ENCODE peak calls at places on chromosome 11, in nine cellular contexts. K, V, G, M, Q, X, Z, J and S are unnamed samples.

GRCh38 chr11:131584694-131585592 is 214.5 kb downstream of the NTM start:
- DNase-seq in K (no peak), V (no peak), G (no peak), M (no peak), Q (no peak), X (no peak), Z (no peak), J (no peak), S (no peak)

GRCh38 chr11:77093987-77094840 is 8.4 kb upstream of the OMP start:
- DNase-seq in K (no peak), V (no peak), G (no peak), M (no peak), Q (no peak), X (peak), Z (no peak), J (no peak), S (no peak)

GRCh38 chr11:109971184-109971523 is 122.0 kb upstream of the ZC3H12C start:
- DNase-seq in K (no peak), V (no peak), G (peak), M (peak), Q (peak), X (peak), Z (no peak), J (peak), S (peak)

GRCh38 chr11:10263929-10264328 is 30.1 kb downstream of the SBF2 start:
- DNase-seq in K (no peak), V (no peak), G (no peak), M (peak), Q (peak), X (peak), Z (no peak), J (peak), S (peak)

GRCh38 chr11:62574363-62575057 is 819 bp upstream of the EEF1G start:
- DNase-seq in K (no peak), V (no peak), G (peak), M (no peak), Q (peak), X (peak), Z (no peak), J (no peak), S (peak)

GRCh38 chr11:45666648-45667642 is 1.5 kb upstream of the CHST1 start:
- DNase-seq in K (no peak), V (no peak), G (no peak), M (no peak), Q (no peak), X (no peak), Z (no peak), J (no peak), S (no peak)

GRCh38 chr11:119470316-119471266 is 47.6 kb upstream of the THY1 start:
- DNase-seq in K (no peak), V (no peak), G (no peak), M (peak), Q (peak), X (peak), Z (peak), J (peak), S (peak)

GRCh38 chr11:12889243-12889642 is 119.9 kb upstream of the RASSF10 start:
- DNase-seq in K (no peak), V (peak), G (no peak), M (peak), Q (peak), X (peak), Z (no peak), J (peak), S (peak)

GRCh38 chr11:68663482-68664010 is 20.8 kb upstream of the GAL start:
- DNase-seq in K (no peak), V (no peak), G (no peak), M (no peak), Q (no peak), X (no peak), Z (no peak), J (no peak), S (no peak)

GRCh38 chr11:124069429-124070401 is 28.6 kb upstream of the OR10G7 start:
- DNase-seq in K (no peak), V (no peak), G (no peak), M (peak), Q (peak), X (peak), Z (peak), J (peak), S (peak)

GRCh38 chr11:122101625-122102291 is 14.3 kb downstream of the BLID start:
- DNase-seq in K (no peak), V (peak), G (peak), M (peak), Q (peak), X (peak), Z (no peak), J (peak), S (peak)

GRCh38 chr11:72807789-72808188 is 6.4 kb upstream of the ATG16L2 start:
- DNase-seq in K (no peak), V (no peak), G (no peak), M (no peak), Q (no peak), X (no peak), Z (no peak), J (no peak), S (no peak)

GRCh38 chr11:71172680-71173079 is 79.7 kb downstream of the SHANK2 start:
- DNase-seq in K (no peak), V (no peak), G (no peak), M (no peak), Q (no peak), X (no peak), Z (no peak), J (no peak), S (no peak)

GRCh38 chr11:46603704-46604308 is 10.0 kb upstream of the AMBRA1 start:
- DNase-seq in K (no peak), V (no peak), G (no peak), M (no peak), Q (no peak), X (no peak), Z (no peak), J (no peak), S (no peak)

GRCh38 chr11:12224537-12224893 is 114.1 kb downstream of the MICAL2 start:
- DNase-seq in K (peak), V (peak), G (peak), M (peak), Q (peak), X (peak), Z (peak), J (peak), S (peak)

GRCh38 chr11:112617089-112617407 is 344.2 kb upstream of the NCAM1 start:
- DNase-seq in K (no peak), V (no peak), G (no peak), M (no peak), Q (no peak), X (no peak), Z (no peak), J (no peak), S (no peak)

GRCh38 chr11:35662061-35662648 is 420 bp upstream of the TRIM44 start:
- DNase-seq in K (no peak), V (no peak), G (no peak), M (peak), Q (no peak), X (no peak), Z (peak), J (peak), S (no peak)

GRCh38 chr11:71988050-71988449 is 10.7 kb upstream of the IL18BP start:
- DNase-seq in K (no peak), V (no peak), G (no peak), M (no peak), Q (peak), X (peak), Z (no peak), J (peak), S (peak)

GRCh38 chr11:71325418-71326327 is 73.3 kb upstream of the SHANK2 start:
- DNase-seq in K (no peak), V (no peak), G (no peak), M (no peak), Q (no peak), X (no peak), Z (no peak), J (no peak), S (no peak)

GRCh38 chr11:130300567-130300966 is 14.2 kb downstream of the ZBTB44 start:
- DNase-seq in K (no peak), V (no peak), G (no peak), M (no peak), Q (no peak), X (no peak), Z (no peak), J (no peak), S (no peak)

GRCh38 chr11:2426826-2427521 is 17.3 kb downstream of the TRPM5 start:
- DNase-seq in K (no peak), V (no peak), G (no peak), M (no peak), Q (no peak), X (no peak), Z (no peak), J (no peak), S (no peak)

GRCh38 chr11:57776577-57776976 is 15.0 kb downstream of the CTNND1 start:
- DNase-seq in K (no peak), V (no peak), G (no peak), M (peak), Q (no peak), X (no peak), Z (no peak), J (no peak), S (no peak)

GRCh38 chr11:57776101-57776511 is 14.5 kb downstream of the CTNND1 start:
- DNase-seq in K (no peak), V (no peak), G (peak), M (no peak), Q (peak), X (peak), Z (no peak), J (peak), S (peak)

GRCh38 chr11:57777969-57778317 is 16.3 kb downstream of the CTNND1 start:
- DNase-seq in K (no peak), V (no peak), G (no peak), M (peak), Q (peak), X (no peak), Z (peak), J (peak), S (peak)

GRCh38 chr11:57779275-57779674 is 17.7 kb downstream of the CTNND1 start:
- DNase-seq in K (no peak), V (no peak), G (peak), M (peak), Q (peak), X (peak), Z (peak), J (peak), S (peak)

GRCh38 chr11:57778318-57779037 is 16.9 kb downstream of the CTNND1 start:
- DNase-seq in K (peak), V (peak), G (peak), M (peak), Q (peak), X (peak), Z (peak), J (peak), S (peak)
- H3K4me3 ChIP-seq in K (peak), V (peak), G (peak), M (peak), Q (peak), X (peak), Z (peak), J (peak), S (peak)

GRCh38 chr11:116366451-116366850 is 406.3 kb downstream of the BUD13 start:
- DNase-seq in K (no peak), V (no peak), G (no peak), M (no peak), Q (no peak), X (no peak), Z (no peak), J (no peak), S (no peak)
- TF ChIP-seq CTCF in K (no peak), V (no peak), G (no peak), M (no peak), Q (no peak), X (no peak), Z (no peak), J (no peak), S (no peak)

DNA sequence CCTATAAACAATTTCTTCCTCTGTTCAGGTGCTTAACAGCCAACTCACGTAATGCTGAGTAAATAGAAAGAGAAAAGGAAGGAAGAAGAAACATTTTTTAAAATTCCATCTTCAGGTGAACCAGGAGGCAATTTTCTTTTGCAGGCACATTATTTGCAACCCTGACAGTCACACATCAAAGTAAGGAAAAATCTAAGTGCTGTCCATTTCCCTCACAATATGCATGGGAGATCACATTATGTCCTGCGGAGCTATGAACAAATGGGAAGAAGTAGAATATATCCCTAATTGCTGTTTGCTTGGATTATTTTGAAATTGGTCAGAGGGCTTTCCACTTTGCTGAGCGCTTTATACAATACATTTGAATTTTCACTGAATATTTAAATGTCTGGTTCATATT is 133.9 kb upstream of the API5 start:
- DNase-seq in K (no peak), V (no peak), G (no peak), M (no peak), Q (no peak), X (no peak), Z (no peak), J (no peak), S (no peak)
- H3K4me3 ChIP-seq in K (no peak), V (no peak), G (no peak), M (no peak), Q (no peak), X (no peak), Z (no peak), J (no peak), S (no peak)

GRCh38 chr11:116928102-116928777 is 90.8 kb upstream of the APOA1 start:
- DNase-seq in K (no peak), V (no peak), G (no peak), M (no peak), Q (no peak), X (no peak), Z (no peak), J (peak), S (no peak)

GRCh38 chr11:116929393-116930090 is 92.1 kb upstream of the APOA1 start:
- DNase-seq in K (no peak), V (no peak), G (no peak), M (no peak), Q (peak), X (peak), Z (no peak), J (peak), S (peak)

GRCh38 chr11:116928845-116929244 is 91.4 kb upstream of the APOA1 start:
- DNase-seq in K (no peak), V (no peak), G (no peak), M (no peak), Q (peak), X (no peak), Z (no peak), J (peak), S (no peak)

GRCh38 chr11:116925050-116925449 is 87.6 kb upstream of the APOA1 start:
- DNase-seq in K (no peak), V (no peak), G (no peak), M (no peak), Q (no peak), X (no peak), Z (no peak), J (no peak), S (no peak)

DNA sequence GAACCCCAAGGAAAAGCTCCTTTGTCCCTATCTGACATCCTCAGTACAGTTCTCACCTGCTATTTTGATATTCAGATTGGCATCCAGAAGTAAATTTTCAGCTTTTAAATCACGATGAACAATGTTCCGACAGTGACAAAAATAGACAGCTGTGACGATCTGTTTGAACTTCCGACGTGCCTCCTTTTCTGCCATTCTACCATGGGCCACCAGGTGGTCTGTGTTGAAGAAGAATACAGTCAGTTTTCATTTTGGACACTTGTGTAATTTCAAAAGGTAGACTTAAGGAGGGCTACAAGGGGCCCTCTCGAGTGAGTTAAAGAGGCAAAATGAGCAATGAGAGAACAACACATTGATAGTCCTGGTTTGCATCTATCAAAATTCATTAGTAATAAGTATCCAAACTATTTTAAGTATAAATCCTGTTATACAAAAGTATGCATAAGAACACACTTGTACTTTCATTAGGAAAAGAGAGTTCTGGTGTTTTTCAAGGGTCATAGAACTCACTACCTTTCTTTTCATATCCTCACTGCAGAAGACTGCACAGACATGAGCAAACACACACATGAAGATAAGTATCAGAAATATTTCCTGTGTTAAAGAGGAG is 89.8 kb upstream of the APOA1 start:
- DNase-seq in K (no peak), V (no peak), G (no peak), M (peak), Q (no peak), X (no peak), Z (no peak), J (peak), S (no peak)
- TF ChIP-seq CTCF in K (peak), V (peak), G (peak), M (peak), Q (peak), X (peak), Z (peak), J (peak), S (peak)

GRCh38 chr11:66314186-66314501 is 2.7 kb downstream of the CD248 start:
- DNase-seq in K (no peak), V (no peak), G (no peak), M (no peak), Q (no peak), X (no peak), Z (no peak), J (no peak), S (no peak)

GRCh38 chr11:66315921-66316811 is 678 bp downstream of the CD248 start:
- DNase-seq in K (no peak), V (no peak), G (no peak), M (no peak), Q (peak), X (no peak), Z (no peak), J (no peak), S (no peak)

GRCh38 chr11:66316849-66317251 is at the start of gene CD248:
- DNase-seq in K (no peak), V (no peak), G (peak), M (no peak), Q (peak), X (peak), Z (no peak), J (peak), S (peak)

GRCh38 chr11:66314561-66315497 is 2.0 kb downstream of the CD248 start:
- DNase-seq in K (no peak), V (no peak), G (no peak), M (no peak), Q (peak), X (no peak), Z (no peak), J (no peak), S (no peak)

GRCh38 chr11:66315498-66315885 is 1.4 kb downstream of the CD248 start:
- DNase-seq in K (no peak), V (no peak), G (no peak), M (no peak), Q (peak), X (no peak), Z (no peak), J (no peak), S (no peak)
- H3K4me3 ChIP-seq in K (no peak), V (peak), G (peak), M (no peak), Q (peak), X (peak), Z (no peak), J (peak), S (peak)

GRCh38 chr11:60345489-60345888 is 18.4 kb downstream of the MS4A6E start:
- DNase-seq in K (no peak), V (no peak), G (no peak), M (peak), Q (no peak), X (no peak), Z (no peak), J (peak), S (no peak)

GRCh38 chr11:60344146-60344545 is 17.1 kb downstream of the MS4A6E start:
- DNase-seq in K (no peak), V (no peak), G (no peak), M (no peak), Q (no peak), X (no peak), Z (no peak), J (no peak), S (no peak)

GRCh38 chr11:60347084-60347797 is 20.2 kb downstream of the MS4A6E start:
- DNase-seq in K (no peak), V (no peak), G (no peak), M (no peak), Q (no peak), X (no peak), Z (no peak), J (no peak), S (no peak)

GRCh38 chr11:60349990-60350389 is 22.9 kb downstream of the MS4A6E start:
- DNase-seq in K (no peak), V (no peak), G (no peak), M (no peak), Q (no peak), X (no peak), Z (no peak), J (no peak), S (no peak)

DNA sequence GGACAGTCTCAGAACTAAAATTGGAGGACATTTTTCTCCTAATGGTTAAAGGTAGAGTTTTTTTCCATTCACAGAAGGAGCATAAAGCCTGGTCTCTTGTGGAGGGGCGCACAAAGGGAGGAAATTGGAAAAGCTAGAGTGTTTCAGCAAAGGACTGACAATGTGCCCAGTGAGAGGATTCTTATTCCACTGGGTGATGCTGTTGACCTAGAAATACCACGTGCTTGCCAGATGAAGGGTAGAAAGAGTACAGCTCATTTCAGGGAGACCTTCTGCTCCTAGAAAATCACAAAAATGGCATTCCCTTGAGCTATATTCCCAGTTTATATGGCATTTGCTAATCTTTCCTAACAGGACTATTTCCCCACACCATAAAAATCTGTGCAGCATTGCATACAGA is 21.1 kb downstream of the MS4A6E start:
- DNase-seq in K (no peak), V (no peak), G (no peak), M (no peak), Q (no peak), X (no peak), Z (no peak), J (no peak), S (no peak)
- TF ChIP-seq CTCF in K (peak), V (no peak), G (no peak), M (no peak), Q (no peak), X (no peak), Z (no peak), J (no peak), S (no peak)

GRCh38 chr11:128585498-128586238 is 1.7 kb downstream of the ETS1 start:
- DNase-seq in K (no peak), V (no peak), G (no peak), M (peak), Q (no peak), X (no peak), Z (no peak), J (no peak), S (no peak)
- H3K4me3 ChIP-seq in K (no peak), V (no peak), G (peak), M (no peak), Q (no peak), X (no peak), Z (no peak), J (no peak), S (no peak)

DNA sequence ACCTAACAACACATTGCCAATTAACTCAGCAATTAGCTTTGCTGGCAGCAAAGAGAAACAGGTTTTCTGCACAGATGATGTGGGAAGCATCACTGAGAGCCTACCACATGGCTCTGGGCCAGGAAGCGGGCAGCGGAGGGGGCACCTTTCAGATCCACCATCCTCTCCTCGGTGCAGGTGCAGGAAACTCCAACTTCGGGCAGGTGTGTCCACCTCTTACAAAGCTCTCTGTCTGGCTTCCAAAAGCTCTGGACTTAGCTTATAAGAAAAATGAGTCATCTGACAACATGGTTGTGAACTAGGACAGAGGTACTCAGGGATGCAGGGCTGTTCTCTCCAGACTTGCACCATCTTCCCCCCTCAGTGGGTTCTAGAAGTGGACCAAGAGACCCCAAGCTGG is 77.1 kb downstream of the RPS6KA4 start:
- DNase-seq in K (no peak), V (no peak), G (no peak), M (peak), Q (no peak), X (no peak), Z (peak), J (peak), S (no peak)
- TF ChIP-seq CTCF in K (no peak), V (no peak), G (no peak), M (no peak), Q (no peak), X (no peak), Z (no peak), J (no peak), S (no peak)

DNA sequence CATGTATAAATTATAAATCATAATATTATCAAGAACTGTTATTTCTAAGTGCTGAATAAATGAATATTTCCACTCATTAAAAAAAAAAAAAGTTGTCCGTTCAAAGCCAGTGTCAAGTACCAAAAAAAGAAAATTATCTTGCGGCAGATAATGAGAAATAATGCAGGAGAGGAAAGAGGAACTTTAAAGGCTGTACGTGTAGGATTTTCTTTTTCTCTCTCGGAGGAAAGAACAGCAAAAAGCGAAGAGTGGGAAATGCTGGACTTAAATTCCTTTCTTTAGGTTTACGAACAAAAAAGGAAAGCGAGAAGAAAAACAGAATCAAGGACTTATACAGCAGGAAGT is 999 bp upstream of the CCDC83 start:
- DNase-seq in K (no peak), V (no peak), G (no peak), M (no peak), Q (no peak), X (no peak), Z (no peak), J (no peak), S (no peak)
- H3K4me3 ChIP-seq in K (peak), V (peak), G (peak), M (peak), Q (peak), X (peak), Z (peak), J (peak), S (peak)